ENCODE peak calls at places on chromosome 11, in four cellular contexts. M is activated naive CD8-positive, alpha-beta T cell treated with anti-CD3 and anti-CD28 coated beads, Interleukin-2, amount 10 ng/mL, durations not matched to agents 7 days and 5 days; R is NCI-H2081; A is tibial nerve. H is an unnamed sample.

GRCh38 chr11:68016161-68016903 is 6.2 kb downstream of the ALDH3B1 start:
- DNase-seq in M (no peak), R (no peak), A (no peak), H (no peak)

GRCh38 chr11:60870276-60870675 is 2.9 kb downstream of the ZP1 start:
- DNase-seq in M (no peak), R (peak), A (no peak), H (no peak)

GRCh38 chr11:74446445-74446844 is 20.9 kb downstream of the KCNE3 start:
- DNase-seq in M (no peak), R (no peak), A (no peak), H (no peak)

GRCh38 chr11:58622344-58622743 is at the start of gene CNTF:
- DNase-seq in M (no peak), R (no peak), A (no peak), H (no peak)

GRCh38 chr11:8307601-8308000 is 43.9 kb upstream of the LMO1 start:
- DNase-seq in M (no peak), R (no peak), A (no peak), H (no peak)

GRCh38 chr11:60771879-60772525 is 13.1 kb upstream of the MS4A10 start:
- DNase-seq in M (no peak), R (no peak), A (no peak), H (no peak)

GRCh38 chr11:68436985-68437926 is 23.3 kb upstream of the PPP6R3 start:
- DNase-seq in M (no peak), R (no peak), A (no peak), H (peak)

GRCh38 chr11:47204633-47204989 is 10.2 kb upstream of the DDB2 start:
- DNase-seq in M (no peak), R (no peak), A (no peak), H (no peak)

GRCh38 chr11:17519031-17519430 is 25.2 kb downstream of the USH1C start:
- DNase-seq in M (no peak), R (peak), A (no peak), H (no peak)